ENCODE peak calls at places on chromosomes 3 and 15, in ten cellular contexts. T is hepatocyte; C is CD4-positive, alpha-beta T cell; P is progenitor cell of endocrine pancreas; K is OCI-LY7; S is astrocyte of the spinal cord; M is MCF 10A; I is choroid plexus epithelial cell; V is type B pancreatic cell; F is cardiac fibroblast. D is an unnamed sample.

GRCh38 chr3:133872161-133872560 is 23.5 kb downstream of the RAB6B start:
- DNase-seq in K (no peak), M (no peak), P (no peak), F (no peak), S (no peak), T (no peak), V (no peak), I (no peak), C (no peak), D (no peak)

GRCh38 chr3:129263161-129263910 is 13.9 kb downstream of the COPG1 start:
- DNase-seq in P (no peak), V (no peak), F (no peak), C (no peak), M (no peak), S (no peak), I (no peak), T (no peak), K (no peak), D (no peak)

GRCh38 chr3:42535981-42536784 is 33.7 kb downstream of the VIPR1 start:
- DNase-seq in T (peak), C (peak), M (peak), K (peak), S (no peak), P (no peak), I (peak), F (peak), V (no peak), D (no peak)

GRCh38 chr15:96367436-96368200 is 37.1 kb downstream of the NR2F2 start:
- DNase-seq in V (no peak), C (no peak), T (no peak), P (no peak), K (no peak), F (no peak), I (no peak), S (no peak), M (no peak), D (no peak)

GRCh38 chr3:32454731-32455608 is 47.7 kb downstream of the CMTM6 start:
- DNase-seq in S (no peak), M (no peak), F (no peak), V (no peak), K (no peak), P (no peak), T (no peak), C (no peak), I (no peak), D (no peak)

GRCh38 chr3:196883361-196883760 is 15.6 kb downstream of the SENP5 start:
- DNase-seq in C (no peak), K (no peak), S (no peak), P (no peak), I (no peak), F (no peak), T (no peak), M (no peak), V (no peak), D (no peak)

GRCh38 chr3:16302082-16302631 is 37.1 kb downstream of the OXNAD1 start:
- DNase-seq in T (no peak), S (no peak), V (no peak), I (no peak), F (no peak), P (no peak), K (no peak), M (no peak), C (no peak), D (no peak)

GRCh38 chr3:126530171-126531050 is 6.5 kb downstream of the CHST13 start:
- DNase-seq in T (no peak), F (no peak), S (no peak), C (no peak), I (no peak), M (no peak), V (no peak), K (no peak), P (no peak), D (no peak)

GRCh38 chr15:66851226-66852063 is 149.4 kb downstream of the SMAD6 start:
- DNase-seq in M (peak), P (peak), T (peak), I (peak), F (peak), K (peak), V (peak), C (peak), S (peak), D (peak)

GRCh38 chr3:31567036-31567435 is 34.3 kb downstream of the STT3B start:
- DNase-seq in M (no peak), V (no peak), S (no peak), T (peak), F (no peak), I (no peak), C (no peak), K (peak), P (no peak), D (no peak)

GRCh38 chr3:49654955-49655556 is 19.1 kb upstream of the APEH start:
- DNase-seq in I (no peak), V (no peak), M (peak), T (no peak), P (no peak), S (no peak), C (no peak), F (no peak), K (no peak), D (no peak)

GRCh38 chr3:85360742-85361387 is 402.1 kb downstream of the CADM2 start:
- DNase-seq in P (peak), I (peak), T (peak), S (peak), M (peak), F (peak), V (no peak), K (peak), C (no peak), D (no peak)

GRCh38 chr3:20984594-20985207 is 766.3 kb downstream of the ZNF385D start:
- DNase-seq in S (no peak), F (no peak), T (no peak), M (no peak), V (no peak), C (no peak), P (no peak), I (no peak), K (no peak), D (no peak)

GRCh38 chr15:31280037-31280830 is 46.4 kb upstream of the KLF13 start:
- DNase-seq in S (no peak), C (no peak), M (peak), P (peak), I (no peak), V (peak), T (no peak), F (peak), K (no peak), D (peak)

GRCh38 chr3:15646924-15647511 is 45.5 kb downstream of the BTD start:
- DNase-seq in K (no peak), M (peak), V (no peak), F (peak), I (peak), P (no peak), T (peak), S (peak), C (no peak), D (no peak)

GRCh38 chr3:126927846-126928245 is 55.1 kb upstream of the PLXNA1 start:
- DNase-seq in C (no peak), I (peak), K (no peak), T (no peak), M (no peak), F (no peak), V (no peak), S (peak), P (no peak), D (no peak)

GRCh38 chr3:140942221-140943104 is 827 bp downstream of the SLC25A36 start:
- DNase-seq in M (peak), P (peak), T (peak), K (peak), I (peak), C (peak), S (peak), F (peak), V (peak), D (peak)

GRCh38 chr3:62870321-62870720 is 4.9 kb downstream of the CADPS start:
- DNase-seq in I (no peak), F (no peak), S (peak), M (peak), V (no peak), K (no peak), P (no peak), C (no peak), T (no peak), D (no peak)

GRCh38 chr3:128328546-128329458 is 137.9 kb downstream of the DNAJB8 start:
- DNase-seq in F (no peak), I (no peak), K (no peak), P (no peak), T (no peak), S (no peak), V (peak), C (no peak), M (no peak), D (peak)

GRCh38 chr3:109804697-109805096 is 467.4 kb upstream of the DPPA4 start:
- DNase-seq in S (no peak), I (no peak), V (no peak), F (no peak), T (no peak), K (no peak), M (peak), P (no peak), C (no peak), D (no peak)

GRCh38 chr15:96448923-96449322 is 118.4 kb downstream of the NR2F2 start:
- DNase-seq in M (no peak), C (no peak), S (no peak), F (no peak), K (no peak), T (no peak), V (no peak), I (no peak), P (no peak), D (no peak)

GRCh38 chr15:101394654-101395053 is 94.9 kb downstream of the PCSK6 start:
- DNase-seq in S (no peak), I (no peak), T (no peak), F (no peak), M (no peak), V (peak), C (no peak), P (no peak), K (no peak), D (peak)

GRCh38 chr15:55230051-55230670 is 33.4 kb upstream of the RSL24D1 start:
- DNase-seq in F (peak), P (no peak), T (no peak), M (no peak), V (no peak), I (peak), S (peak), K (no peak), C (no peak), D (no peak)

GRCh38 chr3:32869513-32870047 is 51.8 kb downstream of the TRIM71 start:
- DNase-seq in T (no peak), K (no peak), V (no peak), M (no peak), P (no peak), F (no peak), C (no peak), S (no peak), I (no peak), D (no peak)

DNA sequence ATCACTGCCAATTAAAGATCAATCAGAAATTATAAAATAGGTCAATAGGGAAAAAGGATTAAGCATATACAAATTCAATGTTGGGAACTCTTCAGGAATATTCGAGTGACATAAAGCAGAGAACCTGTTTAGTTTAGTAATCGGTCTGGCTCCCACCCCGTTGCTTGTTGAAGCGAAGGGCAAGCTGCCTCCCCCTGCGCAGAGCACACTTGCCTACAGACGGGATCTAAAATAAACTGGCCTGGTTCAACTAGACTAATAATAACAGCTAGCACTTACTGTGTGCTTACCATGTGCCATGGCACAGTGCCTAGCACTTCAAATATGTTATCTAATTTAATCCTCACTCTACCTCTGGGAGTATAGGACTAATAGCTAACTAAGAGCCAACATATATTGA is 8.6 kb downstream of the SEMA6D start:
- DNase-seq in S (no peak), V (no peak), C (no peak), K (no peak), F (no peak), M (no peak), T (no peak), I (no peak), P (no peak), D (no peak)
- TF ChIP-seq CTCF in S (no peak), V (no peak), C (no peak), K (no peak), F (no peak), M (no peak), T (no peak), I (no peak), P (no peak), D (no peak)

GRCh38 chr3:195123196-195123805 is 147.7 kb downstream of the XXYLT1 start:
- DNase-seq in K (no peak), I (no peak), S (no peak), F (no peak), T (no peak), V (no peak), P (no peak), M (no peak), C (no peak), D (no peak)
- TF ChIP-seq CTCF in K (peak), I (peak), S (peak), F (peak), T (no peak), V (peak), P (no peak), M (no peak), C (no peak), D (no peak)

DNA sequence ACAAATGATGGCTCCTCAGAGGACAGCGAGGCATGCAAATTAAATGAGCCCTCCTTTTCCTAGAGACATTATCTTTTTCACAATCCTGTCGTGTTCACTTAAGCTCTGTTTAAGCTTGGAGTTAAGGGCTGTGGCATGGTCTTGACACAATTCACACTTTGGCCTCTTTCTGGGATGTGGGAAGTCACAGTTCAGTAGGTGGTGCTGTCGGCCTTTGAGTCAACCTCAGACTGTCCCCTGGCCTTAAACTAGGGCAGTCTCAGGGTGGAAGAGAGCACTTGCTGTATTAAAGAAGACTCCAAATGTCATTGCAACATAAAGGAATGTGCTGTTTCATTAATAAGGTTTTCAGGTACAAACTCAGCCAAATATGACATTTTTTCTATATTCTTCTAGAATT is 351.0 kb downstream of the MCTP2 start:
- DNase-seq in M (peak), S (no peak), V (no peak), C (no peak), I (peak), F (peak), P (peak), T (peak), K (peak), D (no peak)
- TF ChIP-seq CTCF in M (peak), S (no peak), V (peak), C (peak), I (peak), F (no peak), P (peak), T (peak), K (peak), D (no peak)

GRCh38 chr3:79491029-79491634 is 276.7 kb downstream of the ROBO1 start:
- DNase-seq in V (no peak), K (no peak), C (no peak), F (peak), P (no peak), M (no peak), I (peak), S (peak), T (no peak), D (no peak)

GRCh38 chr3:79488407-79488806 is 279.4 kb downstream of the ROBO1 start:
- DNase-seq in V (no peak), S (no peak), K (no peak), F (no peak), I (no peak), M (no peak), T (no peak), P (no peak), C (no peak), D (no peak)

GRCh38 chr3:79490165-79491028 is 277.4 kb downstream of the ROBO1 start:
- DNase-seq in M (peak), K (no peak), C (no peak), F (peak), I (peak), V (no peak), S (peak), T (no peak), P (no peak), D (no peak)
- TF ChIP-seq CTCF in M (no peak), K (no peak), C (no peak), F (peak), I (peak), V (peak), S (peak), T (no peak), P (no peak), D (no peak)

GRCh38 chr3:114155370-114155821 is 23.5 kb downstream of the DRD3 start:
- DNase-seq in C (no peak), I (peak), P (no peak), V (no peak), S (peak), F (peak), K (peak), T (peak), M (peak), D (no peak)
- TF ChIP-seq CTCF in C (peak), I (peak), P (peak), V (peak), S (peak), F (peak), K (peak), T (peak), M (peak), D (peak)

GRCh38 chr3:171744055-171744741 is 66.1 kb downstream of the PLD1 start:
- DNase-seq in S (no peak), C (no peak), P (no peak), M (no peak), T (no peak), V (no peak), K (no peak), I (no peak), F (no peak), D (no peak)
- TF ChIP-seq CTCF in S (no peak), C (no peak), P (no peak), M (no peak), T (no peak), V (no peak), K (no peak), I (no peak), F (no peak), D (no peak)

D was measured in mesothelial cell of epicardium.